ENCODE peak calls at places on chromosomes 11 and 22, in nine cellular contexts. M is small intestine, U is heart right ventricle, S is upper lobe of right lung, D is HepG2, Z is aorta, X is kidney, I is cardiac muscle cell, F is heart left ventricle. H is an unnamed sample.

GRCh38 chr22:28142361-28142801 is 223.3 kb upstream of the PITPNB start:
- DNase-seq in M (no peak), U (no peak), S (no peak), D (peak; percentile 5), Z (no peak), X (no peak), I (no peak), F (no peak), H (no peak)

GRCh38 chr11:5247479-5248192 is 2.0 kb downstream of the HBG1 start:
- DNase-seq in M (no peak), U (no peak), S (no peak), D (no peak), Z (no peak), X (no peak), I (no peak), F (no peak), H (no peak)

GRCh38 chr11:97856666-97857065 is 1164.1 kb upstream of the CNTN5 start:
- DNase-seq in M (no peak), U (no peak), S (no peak), D (no peak), Z (no peak), X (no peak), I (no peak), F (no peak), H (no peak)

GRCh38 chr11:68373189-68373809 is 60.9 kb downstream of the LRP5 start:
- DNase-seq in M (no peak), U (peak; percentile 43), S (no peak), D (no peak), Z (peak; percentile 72), X (peak; percentile 83), I (no peak), F (peak; percentile 70), H (peak; percentile 57)

GRCh38 chr11:114219559-114220349 is 76.4 kb upstream of the NNMT start:
- DNase-seq in M (peak; percentile 18), U (no peak), S (no peak), D (no peak), Z (no peak), X (no peak), I (peak; percentile 78), F (no peak), H (no peak)

GRCh38 chr11:72278911-72279310 is 34.9 kb upstream of the PHOX2A start:
- DNase-seq in M (no peak), U (no peak), S (no peak), D (no peak), Z (no peak), X (no peak), I (no peak), F (no peak), H (no peak)

GRCh38 chr11:2791521-2792375 is 92.0 kb upstream of the KCNQ1OT1 start:
- DNase-seq in M (no peak), U (no peak), S (peak; percentile 69), D (no peak), Z (peak; percentile 69), X (peak; percentile 78), I (no peak), F (peak; percentile 63), H (peak; percentile 21)

GRCh38 chr22:23248583-23248982 is 68.3 kb downstream of the BCR start:
- DNase-seq in M (no peak), U (no peak), S (no peak), D (peak; percentile 53), Z (no peak), X (peak; percentile 61), I (peak; percentile 63), F (no peak), H (no peak)

GRCh38 chr11:87263979-87264378 is 226.2 kb downstream of the TMEM135 start:
- DNase-seq in M (no peak), U (no peak), S (no peak), D (no peak), Z (no peak), X (no peak), I (no peak), F (no peak), H (no peak)

GRCh38 chr11:33347490-33348125 is 90.4 kb downstream of the HIPK3 start:
- DNase-seq in M (no peak), U (no peak), S (no peak), D (no peak), Z (no peak), X (no peak), I (no peak), F (no peak), H (no peak)

GRCh38 chr11:111372538-111372937 is 6.5 kb downstream of the POU2AF1 start:
- DNase-seq in M (no peak), U (no peak), S (no peak), D (no peak), Z (no peak), X (no peak), I (no peak), F (no peak), H (no peak)

GRCh38 chr11:111368285-111368560 is 10.9 kb downstream of the POU2AF1 start:
- DNase-seq in M (no peak), U (no peak), S (no peak), D (no peak), Z (no peak), X (no peak), I (no peak), F (no peak), H (no peak)

GRCh38 chr11:111373590-111373989 is 5.5 kb downstream of the POU2AF1 start:
- DNase-seq in M (no peak), U (no peak), S (no peak), D (no peak), Z (no peak), X (no peak), I (no peak), F (no peak), H (no peak)

GRCh38 chr11:111370270-111370901 is 8.7 kb downstream of the POU2AF1 start:
- DNase-seq in M (no peak), U (no peak), S (no peak), D (no peak), Z (no peak), X (no peak), I (no peak), F (no peak), H (no peak)

DNA sequence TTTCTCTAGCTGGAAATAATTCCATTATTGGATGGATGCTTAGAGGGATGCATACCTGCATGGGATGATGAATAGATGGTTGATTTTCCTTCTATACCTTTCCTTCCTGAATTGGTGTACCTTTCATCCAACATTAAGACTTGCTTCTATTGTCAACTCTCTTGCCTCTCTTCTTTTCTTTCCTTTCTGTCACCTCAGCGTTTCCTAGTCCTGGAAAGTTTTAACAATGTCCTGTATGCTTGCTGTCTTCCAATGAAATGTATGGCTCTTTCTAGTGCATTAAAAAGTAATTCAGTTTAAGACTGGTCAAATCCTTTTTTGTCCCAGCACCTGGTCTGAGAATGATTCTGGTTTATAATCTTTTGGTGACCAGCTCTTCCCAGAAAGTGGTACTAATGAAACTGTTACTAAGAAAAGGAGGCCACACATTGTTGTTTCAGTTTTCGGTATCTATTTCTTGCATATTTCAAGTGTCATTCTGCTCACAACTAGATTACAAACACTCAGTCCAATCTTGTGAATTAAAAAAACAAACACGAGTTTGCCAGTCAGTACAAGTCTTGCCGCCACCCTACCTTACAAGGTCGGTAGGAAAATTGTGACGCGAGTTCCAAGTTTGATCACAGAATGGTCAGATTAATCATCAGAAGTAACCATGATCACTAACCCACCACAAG is 8.0 kb downstream of the POU2AF1 start:
- DNase-seq in M (no peak), U (no peak), S (no peak), D (no peak), Z (no peak), X (no peak), I (no peak), F (no peak), H (no peak)
- H3K4me1 ChIP-seq in M (peaks cover 4% of the 10 kb centered on the region), U (no peaks in the 10 kb centered on the region), S (no peaks in the 10 kb centered on the region), D (peaks cover 48% of the 10 kb centered on the region), Z (no peaks in the 10 kb centered on the region), X (no peaks in the 10 kb centered on the region), I (no peaks in the 10 kb centered on the region), F (no peaks in the 10 kb centered on the region), H (no peaks in the 10 kb centered on the region)

DNA sequence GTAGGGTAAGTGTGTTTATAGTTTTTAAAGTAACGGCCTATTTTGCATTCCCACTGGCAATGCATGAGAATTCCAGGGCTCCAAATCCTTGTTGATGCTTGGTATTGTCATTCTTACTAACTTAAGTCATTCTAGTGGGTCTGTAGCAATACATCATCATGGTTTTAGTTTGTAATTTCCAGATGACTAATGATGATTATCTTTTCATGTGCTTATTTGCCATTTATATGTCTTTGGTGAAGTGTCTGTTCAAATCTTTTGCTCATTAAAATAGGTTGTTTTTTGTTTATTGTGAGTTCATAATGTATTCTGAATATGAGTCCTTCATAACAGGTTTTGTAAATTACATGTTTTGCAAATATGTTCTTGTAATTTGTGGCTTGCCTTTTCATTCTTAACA is 31.2 kb downstream of the MTMR3 start:
- DNase-seq in M (no peak), U (no peak), S (no peak), D (no peak), Z (no peak), X (no peak), I (no peak), F (no peak), H (no peak)
- H3K27ac ChIP-seq in M (no peak overlapping the region), U (no peak overlapping the region), S (no peak overlapping the region), D (no peak overlapping the region), Z (no peak overlapping the region), X (no peak overlapping the region), I (no peak overlapping the region), F (no peak overlapping the region), H (no peak overlapping the region)

DNA sequence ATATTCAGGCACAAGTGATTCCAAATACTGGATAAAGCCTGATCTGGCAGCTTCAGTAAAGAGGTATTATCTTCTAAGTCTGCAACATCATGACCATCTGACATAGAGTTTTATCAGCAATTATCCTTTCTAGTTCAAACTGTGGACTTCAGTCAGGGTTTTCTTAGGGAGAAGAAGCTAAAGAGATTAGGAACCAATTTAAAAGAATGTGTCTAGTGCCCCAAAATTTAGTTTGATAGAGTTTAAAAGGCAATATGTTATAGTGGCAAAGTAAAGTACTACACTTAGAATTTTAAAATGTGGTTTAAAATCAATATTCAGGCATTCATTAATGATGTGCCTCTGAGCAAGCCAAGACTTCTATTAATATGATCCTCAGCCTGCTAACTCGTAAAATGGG is 5.4 kb downstream of the PAK1 start:
- DNase-seq in M (no peak), U (no peak), S (no peak), D (no peak), Z (no peak), X (no peak), I (no peak), F (no peak), H (no peak)
- H3K4me3 ChIP-seq in M (no peak overlapping the region), U (no peak overlapping the region), S (no peak overlapping the region), D (no peak overlapping the region), Z (no peak overlapping the region), X (no peak overlapping the region), I (no peak overlapping the region), F (no peak overlapping the region), H (no peak overlapping the region)

DNA sequence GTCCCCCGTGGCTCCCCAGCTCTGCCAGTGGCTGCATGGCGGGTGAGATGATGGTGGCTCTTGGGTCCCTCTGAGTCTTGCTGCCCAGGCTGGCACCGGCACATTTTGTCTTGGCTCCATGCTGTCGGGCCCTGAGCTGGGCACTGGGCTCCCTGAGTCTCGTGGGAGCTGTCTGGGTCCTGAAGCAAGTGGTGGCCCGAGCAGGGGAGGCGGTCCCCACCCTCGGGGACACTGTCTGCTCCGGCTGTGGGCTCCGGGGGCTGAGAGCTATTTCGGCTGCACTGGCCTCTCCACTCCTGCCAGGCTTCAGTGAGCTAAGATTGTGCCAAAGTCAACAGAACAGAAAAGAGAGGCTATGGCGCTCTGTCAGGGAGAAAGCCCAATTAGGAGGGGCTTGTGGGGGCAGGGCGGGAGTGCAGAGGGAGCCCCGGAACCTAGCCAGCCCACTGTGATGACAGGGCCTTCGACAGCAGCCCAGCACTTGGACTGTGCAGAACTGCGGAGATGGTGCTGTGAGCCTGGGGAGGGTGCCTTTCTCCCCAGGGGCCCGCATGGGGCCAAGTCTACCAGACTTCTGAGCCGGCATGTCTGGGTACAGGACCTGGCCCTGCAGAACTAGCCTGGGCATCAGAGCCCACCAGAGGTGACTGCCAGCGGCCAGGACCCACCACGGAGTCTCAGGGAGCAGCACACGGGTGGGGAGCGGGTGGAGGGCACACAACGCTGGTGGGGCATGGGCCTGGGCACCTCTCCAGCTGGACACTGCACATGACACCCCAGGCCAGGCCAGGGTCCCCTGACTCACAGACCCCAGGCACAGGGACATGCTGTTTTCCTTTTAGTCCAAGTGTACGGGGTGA is 38.0 kb downstream of the RTN4R start:
- DNase-seq in M (no peak), U (no peak), S (no peak), D (no peak), Z (peak; percentile 75), X (no peak), I (peak; percentile 19), F (no peak), H (no peak)
- H3K4me1 ChIP-seq in M (no peaks in the 10 kb centered on the region), U (peaks cover 9% of the 10 kb centered on the region), S (peaks cover 3% of the 10 kb centered on the region), D (no peaks in the 10 kb centered on the region), Z (no peaks in the 10 kb centered on the region), X (no peaks in the 10 kb centered on the region), I (peaks cover 5% of the 10 kb centered on the region), F (no peaks in the 10 kb centered on the region), H (peaks cover 10% of the 10 kb centered on the region)